ENCODE peak calls at places on chromosomes 6 and 20, in ten cellular contexts. E is H9; B is skeletal muscle cell; P is glomerular endothelial cell; G is ureter; Y is globus pallidus; W is NCI-H524 treated with DMSO at 0.1 percent for 48 hours; N is uterus; L is AG10803; D is activated CD4-positive, CD25-positive, alpha-beta regulatory T cell. J is an unnamed sample.

GRCh38 chr6:20202070-20202658 is 10.1 kb downstream of the MBOAT1 start:
- DNase-seq in E (no peak), B (peak), P (no peak), G (no peak), Y (no peak), W (no peak), N (no peak), L (peak), D (no peak), J (no peak)

GRCh38 chr6:41732601-41733348 is 2.6 kb downstream of the TFEB start:
- DNase-seq in E (no peak), B (no peak), P (no peak), G (no peak), Y (peak), W (no peak), N (no peak), L (no peak), D (peak), J (peak)

GRCh38 chr6:31174378-31174777 is 3.9 kb upstream of the POU5F1 start:
- DNase-seq in E (no peak), B (no peak), P (no peak), G (no peak), Y (no peak), W (no peak), N (no peak), L (no peak), D (no peak), J (no peak)

GRCh38 chr6:35831257-35832007 is 26.3 kb downstream of the LHFPL5 start:
- DNase-seq in E (no peak), B (no peak), P (no peak), G (no peak), Y (no peak), W (no peak), N (no peak), L (no peak), D (no peak), J (no peak)

GRCh38 chr6:10565913-10566312 is 44.8 kb downstream of the GCNT2 start:
- DNase-seq in E (no peak), B (no peak), P (no peak), G (no peak), Y (no peak), W (no peak), N (no peak), L (no peak), D (no peak), J (no peak)

GRCh38 chr20:60583741-60584140 is 625.5 kb downstream of the CDH26 start:
- DNase-seq in E (no peak), B (no peak), P (no peak), G (no peak), Y (peak), W (no peak), N (no peak), L (peak), D (no peak), J (no peak)

GRCh38 chr6:146410851-146411595 is 132.6 kb upstream of the RAB32 start:
- DNase-seq in E (no peak), B (no peak), P (no peak), G (no peak), Y (no peak), W (no peak), N (no peak), L (no peak), D (no peak), J (no peak)

GRCh38 chr6:111602481-111603404 is 2.9 kb downstream of the TRAF3IP2 start:
- DNase-seq in E (no peak), B (peak), P (no peak), G (no peak), Y (no peak), W (no peak), N (peak), L (peak), D (no peak), J (peak)

GRCh38 chr6:8939615-8940014 is 504.3 kb upstream of the SLC35B3 start:
- DNase-seq in E (no peak), B (no peak), P (no peak), G (no peak), Y (no peak), W (no peak), N (no peak), L (no peak), D (no peak), J (no peak)

GRCh38 chr20:15895560-15896084 is 677.6 kb downstream of the KIF16B start:
- DNase-seq in E (no peak), B (no peak), P (no peak), G (no peak), Y (no peak), W (no peak), N (no peak), L (no peak), D (no peak), J (no peak)

J was measured in osteoblast.